ENCODE peak calls at places on chromosomes 3 and 15, in four cellular contexts. H is T follicular helper cell, M is stomach, I is T47D. P is an unnamed sample.

GRCh38 chr3:72836923-72837322 is 11.3 kb downstream of the SHQ1 start:
- DNase-seq in M (peak; percentile 90), I (no peak), H (no peak), P (no peak)

GRCh38 chr3:111980716-111981456 is 2.1 kb downstream of the ABHD10 start:
- DNase-seq in I (no peak), H (no peak), M (no peak), P (no peak)

GRCh38 chr3:36992806-36993325 is at the start of gene EPM2AIP1:
- DNase-seq in H (peak; percentile 98), I (no peak), M (no peak), P (no peak)

GRCh38 chr15:63402498-63403253 is 21.0 kb upstream of the CA12 start:
- DNase-seq in M (no peak), H (no peak), I (peak; percentile 59), P (no peak)

GRCh38 chr15:69729167-69729748 is 276.6 kb downstream of the RPLP1 start:
- DNase-seq in M (peak; percentile 58), I (peak; percentile 53), H (peak; percentile 58), P (no peak)

GRCh38 chr3:27532931-27533607 is 48.9 kb upstream of the SLC4A7 start:
- DNase-seq in I (no peak), M (no peak), H (no peak), P (no peak)

GRCh38 chr15:88615303-88616107 is 5.6 kb upstream of the AEN start:
- DNase-seq in M (peak; percentile 79), I (no peak), H (no peak), P (no peak)

GRCh38 chr3:131518682-131519081 is 15.9 kb upstream of the MRPL3 start:
- DNase-seq in H (no peak), I (no peak), M (no peak), P (no peak)

GRCh38 chr3:165082632-165083031 is 4.3 kb upstream of the SI start:
- DNase-seq in M (no peak), I (no peak), H (no peak), P (no peak)

GRCh38 chr3:170056710-170057454 is 19.1 kb downstream of the GPR160 start:
- DNase-seq in H (no peak), M (no peak), I (no peak), P (no peak)

GRCh38 chr15:40263036-40263754 is 19.7 kb downstream of the ANKRD63 start:
- DNase-seq in I (no peak), M (no peak), H (no peak), P (no peak)

GRCh38 chr3:87435926-87436630 is 159.7 kb upstream of the POU1F1 start:
- DNase-seq in M (no peak), I (no peak), H (no peak), P (no peak)

GRCh38 chr3:112489674-112490479 is 9.4 kb downstream of the BTLA start:
- DNase-seq in I (no peak), H (no peak), M (no peak), P (no peak)

GRCh38 chr3:122568755-122569154 is 4.6 kb downstream of the DTX3L start:
- DNase-seq in H (no peak), I (no peak), M (no peak), P (no peak)

GRCh38 chr3:172142074-172143059 is 103.0 kb downstream of the FNDC3B start:
- DNase-seq in I (no peak), H (no peak), M (no peak), P (no peak)

GRCh38 chr15:85592148-85592547 is 202.6 kb downstream of the KLHL25 start:
- DNase-seq in M (no peak), I (peak; percentile 55), H (no peak), P (no peak)

GRCh38 chr3:127808197-127808596 is 14.1 kb downstream of the MGLL start:
- DNase-seq in I (no peak), M (no peak), H (no peak), P (no peak)

GRCh38 chr15:72722071-72722696 is 36.2 kb downstream of the BBS4 start:
- DNase-seq in I (peak; percentile 81), M (peak; percentile 70), H (peak; percentile 42), P (peak; percentile 10)

GRCh38 chr3:10973196-10973595 is 19.4 kb upstream of the SLC6A1 start:
- DNase-seq in M (no peak), I (peak; percentile 17), H (no peak), P (no peak)

GRCh38 chr3:149377408-149378111 is at the start of gene TM4SF1:
- DNase-seq in I (peak; percentile 75), H (no peak), M (peak; percentile 65), P (peak; percentile 99)

GRCh38 chr3:185824051-185824466 is 783 bp downstream of the IGF2BP2 start:
- DNase-seq in M (peak; percentile 27), H (no peak), I (peak; percentile 25), P (no peak)

GRCh38 chr3:43882976-43883680 is 192.4 kb downstream of the ABHD5 start:
- DNase-seq in M (no peak), I (no peak), H (no peak), P (no peak)

GRCh38 chr15:60374628-60375081 is 23.1 kb downstream of the ANXA2 start:
- DNase-seq in H (no peak), M (peak; percentile 77), I (peak; percentile 89), P (peak; percentile 84)

GRCh38 chr15:23647421-23648375 is at the start of gene MAGEL2:
- DNase-seq in I (no peak), H (no peak), M (no peak), P (no peak)

GRCh38 chr3:155548194-155548593 is 196.7 kb downstream of the PLCH1 start:
- DNase-seq in M (no peak), H (no peak), I (no peak), P (no peak)

GRCh38 chr3:170726976-170727661 is 141.2 kb upstream of the SLC7A14 start:
- DNase-seq in H (no peak), M (no peak), I (no peak), P (no peak)

GRCh38 chr3:184178522-184179138 is 4.0 kb downstream of the AP2M1 start:
- DNase-seq in M (no peak), I (no peak), H (no peak), P (no peak)

GRCh38 chr3:179324270-179324754 is 1.5 kb downstream of the ZNF639 start:
- DNase-seq in H (no peak), I (peak; percentile 29), M (no peak), P (no peak)

GRCh38 chr3:188026191-188026968 is 127.6 kb upstream of the LPP start:
- DNase-seq in H (no peak), M (no peak), I (no peak), P (no peak)